ENCODE peak calls at places on chromosomes 7 and 10, in five cellular contexts. W is GM13977, L is aorta, G is transverse colon, Y is iPS DF 19.7. V is an unnamed sample.

GRCh38 chr10:87973635-87974034 is 110.2 kb downstream of the PTEN start:
- DNase-seq in W (no peak), L (no peak), G (no peak), Y (peak; percentile 61), V (no peak)

GRCh38 chr7:34452363-34452762 is 205.7 kb upstream of the NPSR1 start:
- DNase-seq in W (no peak), L (no peak), G (no peak), Y (no peak), V (no peak)

GRCh38 chr7:69934475-69934903 is 336.2 kb downstream of the AUTS2 start:
- DNase-seq in W (no peak), L (no peak), G (no peak), Y (no peak), V (no peak)

GRCh38 chr7:55784151-55784550 is 78.4 kb downstream of the SEPTIN14 start:
- DNase-seq in W (no peak), L (no peak), G (no peak), Y (no peak), V (no peak)

GRCh38 chr7:56175086-56175760 is 59.0 kb upstream of the NUPR2 start:
- DNase-seq in W (no peak), L (peak; percentile 79), G (peak; percentile 11), Y (no peak), V (no peak)

GRCh38 chr7:30169585-30169978 is 34.8 kb downstream of the MTURN start:
- DNase-seq in W (no peak), L (no peak), G (no peak), Y (no peak), V (no peak)

GRCh38 chr7:90512841-90513254 is 43.4 kb downstream of the PTTG1IP2 start:
- DNase-seq in W (no peak), L (no peak), G (no peak), Y (no peak), V (no peak)

GRCh38 chr10:308101-308500 is 172.8 kb downstream of the ZMYND11 start:
- DNase-seq in W (no peak), L (no peak), G (no peak), Y (no peak), V (no peak)

GRCh38 chr7:45217358-45217757 is 59.8 kb downstream of the RAMP3 start:
- DNase-seq in W (no peak), L (no peak), G (no peak), Y (no peak), V (no peak)

GRCh38 chr7:159070422-159071148 is 74.1 kb downstream of the VIPR2 start:
- DNase-seq in W (no peak), L (peak; percentile 60), G (no peak), Y (no peak), V (no peak)

GRCh38 chr7:98630770-98631169 is 13.7 kb downstream of the NPTX2 start:
- DNase-seq in W (no peak), L (no peak), G (no peak), Y (no peak), V (no peak)

GRCh38 chr10:132056663-132057062 is 9.1 kb upstream of the JAKMIP3 start:
- DNase-seq in W (no peak), L (no peak), G (no peak), Y (no peak), V (no peak)

GRCh38 chr10:24299587-24300258 is 90.8 kb downstream of the KIAA1217 start:
- DNase-seq in W (no peak), L (no peak), G (no peak), Y (no peak), V (no peak)

GRCh38 chr10:14658331-14659122 is 116.2 kb downstream of the FAM107B start:
- DNase-seq in W (peak; percentile 28), L (no peak), G (no peak), Y (no peak), V (peak; percentile 27)

GRCh38 chr10:46992794-46993552 is 81.7 kb downstream of the PTPN20 start:
- DNase-seq in W (no peak), L (peak; percentile 61), G (peak; percentile 25), Y (no peak), V (no peak)

GRCh38 chr10:660413-660979 is 29.0 kb downstream of the DIP2C start:
- DNase-seq in W (no peak), L (no peak), G (no peak), Y (no peak), V (no peak)

GRCh38 chr10:121459279-121459764 is 138.9 kb downstream of the FGFR2 start:
- DNase-seq in W (no peak), L (no peak), G (no peak), Y (no peak), V (no peak)

V was measured in GM10248.